ENCODE peak calls at places on chromosomes 2 and 18, in four cellular contexts. X is OCI-LY7; F is activated CD8-positive, alpha-beta T cell treated with anti-CD3 and anti-CD28 coated beads for 36 hours; L is sigmoid colon. N is an unnamed sample.

GRCh38 chr2:55771612-55772011 is 78.0 kb upstream of the PNPT1 start:
- DNase-seq in X (no peak), F (no peak), L (no peak), N (no peak)

GRCh38 chr18:24200899-24201298 is 62.0 kb downstream of the CABYR start:
- DNase-seq in X (no peak), F (no peak), L (no peak), N (no peak)

GRCh38 chr2:10083692-10084566 is 3.7 kb upstream of the CYS1 start:
- DNase-seq in X (peak), F (peak), L (no peak), N (no peak)

GRCh38 chr18:67771271-67771670 is 254.8 kb upstream of the DSEL start:
- DNase-seq in X (no peak), F (no peak), L (no peak), N (no peak)

GRCh38 chr2:114061566-114062098 is 171.7 kb downstream of the ACTR3 start:
- DNase-seq in X (no peak), F (no peak), L (no peak), N (no peak)

GRCh38 chr2:99727199-99727598 is 237.4 kb upstream of the REV1 start:
- DNase-seq in X (no peak), F (no peak), L (no peak), N (no peak)

GRCh38 chr2:143617803-143618415 is 488.7 kb downstream of the ARHGAP15 start:
- DNase-seq in X (no peak), F (no peak), L (no peak), N (no peak)

GRCh38 chr2:128520340-128520739 is 201.7 kb upstream of the HS6ST1 start:
- DNase-seq in X (no peak), F (no peak), L (no peak), N (no peak)

GRCh38 chr18:41462946-41463345 is 492.1 kb upstream of the PIK3C3 start:
- DNase-seq in X (no peak), F (no peak), L (no peak), N (no peak)

GRCh38 chr2:200422532-200423262 is 87.2 kb downstream of the KCTD18 start:
- DNase-seq in X (no peak), F (no peak), L (no peak), N (no peak)
- TF ChIP-seq CTCF in X (peak), F (no peak), L (no peak), N (no peak)

GRCh38 chr2:86675611-86676015 is 44.5 kb upstream of the RMND5A start:
- DNase-seq in X (peak), F (no peak), L (peak), N (no peak)
- TF ChIP-seq CTCF in X (peak), F (no peak), L (no peak), N (no peak)

DNA sequence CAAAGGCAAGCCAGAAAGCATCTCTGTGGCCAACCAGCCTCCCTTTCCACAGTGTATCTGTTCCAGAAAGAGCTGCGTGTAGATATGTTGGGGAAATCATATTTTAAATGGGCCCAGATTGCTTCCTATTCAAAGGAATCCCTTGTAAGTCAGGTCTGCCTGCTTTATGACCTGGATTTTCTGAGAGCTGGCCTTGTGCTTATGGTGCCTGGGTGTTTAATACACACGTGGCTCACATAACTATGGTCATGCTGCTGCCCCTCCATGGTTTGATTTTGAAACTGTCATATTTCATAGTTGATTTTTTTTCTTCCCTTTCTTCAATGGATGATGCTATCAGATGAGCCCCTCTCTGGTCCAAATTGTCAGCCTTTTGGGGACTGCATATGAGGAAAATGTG is 111.5 kb upstream of the CNGA3 start:
- DNase-seq in X (peak), F (no peak), L (no peak), N (no peak)
- TF ChIP-seq CTCF in X (peak), F (no peak), L (no peak), N (no peak)

GRCh38 chr18:21851327-21851961 is 110.9 kb downstream of the MIB1 start:
- DNase-seq in X (peak), F (no peak), L (no peak), N (no peak)
- TF ChIP-seq CTCF in X (peak), F (peak), L (peak), N (no peak)

N was measured in activated B cell treated with CpG ODN at 0.5 μM for 24 hours.